ENCODE peak calls at places on chromosome 19, in eight cellular contexts. One of them, this sample, is unnamed.

GRCh38 chr19:35717665-35718344 is at the start of gene KMT2B:
- DNase-seq in uterus: peak; percentile 95
- DNase-seq in AG04450: no peak
- DNase-seq in neural progenitor cell: peak; percentile 99
- DNase-seq in HL-60: no peak
- DNase-seq in CD8-positive, alpha-beta T cell: no peak
- DNase-seq in fibroblast of lung: no peak
- DNase-seq in heart right ventricle: no peak
- DNase-seq in this sample: no peak

GRCh38 chr19:11722414-11722813 is 16.3 kb downstream of the ZNF823 start:
- DNase-seq in uterus: no peak
- DNase-seq in AG04450: no peak
- DNase-seq in neural progenitor cell: no peak
- DNase-seq in HL-60: no peak
- DNase-seq in CD8-positive, alpha-beta T cell: no peak
- DNase-seq in fibroblast of lung: no peak
- DNase-seq in heart right ventricle: no peak
- DNase-seq in this sample: no peak

GRCh38 chr19:50994129-50994528 is 7.3 kb downstream of the KLK8 start:
- DNase-seq in uterus: no peak
- DNase-seq in AG04450: no peak
- DNase-seq in neural progenitor cell: no peak
- DNase-seq in HL-60: no peak
- DNase-seq in CD8-positive, alpha-beta T cell: no peak
- DNase-seq in fibroblast of lung: no peak
- DNase-seq in heart right ventricle: no peak
- DNase-seq in this sample: no peak

GRCh38 chr19:8486661-8487136 is 15.7 kb downstream of the PRAM1 start:
- DNase-seq in uterus: no peak
- DNase-seq in AG04450: no peak
- DNase-seq in neural progenitor cell: peak; percentile 53
- DNase-seq in HL-60: no peak
- DNase-seq in CD8-positive, alpha-beta T cell: no peak
- DNase-seq in fibroblast of lung: no peak
- DNase-seq in heart right ventricle: no peak
- DNase-seq in this sample: peak; percentile 16

GRCh38 chr19:36564391-36564790 is 8.7 kb downstream of the ZNF529 start:
- DNase-seq in uterus: no peak
- DNase-seq in AG04450: no peak
- DNase-seq in neural progenitor cell: no peak
- DNase-seq in HL-60: no peak
- DNase-seq in CD8-positive, alpha-beta T cell: no peak
- DNase-seq in fibroblast of lung: no peak
- DNase-seq in heart right ventricle: no peak
- DNase-seq in this sample: no peak

GRCh38 chr19:11168568-11168967 is 13.0 kb upstream of the SPC24 start:
- DNase-seq in uterus: no peak
- DNase-seq in AG04450: peak; percentile 69
- DNase-seq in neural progenitor cell: no peak
- DNase-seq in HL-60: no peak
- DNase-seq in CD8-positive, alpha-beta T cell: no peak
- DNase-seq in fibroblast of lung: peak; percentile 93
- DNase-seq in heart right ventricle: no peak
- DNase-seq in this sample: no peak

GRCh38 chr19:5680083-5680436 is 256 bp downstream of the MICOS13 start:
- DNase-seq in uterus: no peak
- DNase-seq in AG04450: no peak
- DNase-seq in neural progenitor cell: peak; percentile 48
- DNase-seq in HL-60: no peak
- DNase-seq in CD8-positive, alpha-beta T cell: no peak
- DNase-seq in fibroblast of lung: no peak
- DNase-seq in heart right ventricle: no peak
- DNase-seq in this sample: no peak

GRCh38 chr19:15195381-15195964 is 5.3 kb downstream of the NOTCH3 start:
- DNase-seq in uterus: peak; percentile 55
- DNase-seq in AG04450: no peak
- DNase-seq in neural progenitor cell: peak; percentile 93
- DNase-seq in HL-60: no peak
- DNase-seq in CD8-positive, alpha-beta T cell: no peak
- DNase-seq in fibroblast of lung: peak; percentile 53
- DNase-seq in heart right ventricle: peak; percentile 55
- DNase-seq in this sample: peak; percentile 86

GRCh38 chr19:35557539-35558399 is 5.7 kb downstream of the ATP4A start:
- DNase-seq in uterus: peak; percentile 44
- DNase-seq in AG04450: no peak
- DNase-seq in neural progenitor cell: peak; percentile 95
- DNase-seq in HL-60: no peak
- DNase-seq in CD8-positive, alpha-beta T cell: peak; percentile 21
- DNase-seq in fibroblast of lung: peak; percentile 48
- DNase-seq in heart right ventricle: peak; percentile 35
- DNase-seq in this sample: peak; percentile 72

GRCh38 chr19:12647490-12648071 is 19.0 kb downstream of the MAN2B1 start:
- DNase-seq in uterus: peak; percentile 68
- DNase-seq in AG04450: no peak
- DNase-seq in neural progenitor cell: peak; percentile 60
- DNase-seq in HL-60: no peak
- DNase-seq in CD8-positive, alpha-beta T cell: no peak
- DNase-seq in fibroblast of lung: peak; percentile 19
- DNase-seq in heart right ventricle: no peak
- DNase-seq in this sample: peak; percentile 92

GRCh38 chr19:48010932-48011758 is 16.7 kb downstream of the ELSPBP1 start:
- DNase-seq in uterus: no peak
- DNase-seq in AG04450: no peak
- DNase-seq in neural progenitor cell: no peak
- DNase-seq in HL-60: no peak
- DNase-seq in CD8-positive, alpha-beta T cell: no peak
- DNase-seq in fibroblast of lung: no peak
- DNase-seq in heart right ventricle: no peak
- DNase-seq in this sample: no peak

GRCh38 chr19:48004236-48004635 is 9.8 kb downstream of the ELSPBP1 start:
- DNase-seq in uterus: no peak
- DNase-seq in AG04450: no peak
- DNase-seq in neural progenitor cell: no peak
- DNase-seq in HL-60: no peak
- DNase-seq in CD8-positive, alpha-beta T cell: no peak
- DNase-seq in fibroblast of lung: no peak
- DNase-seq in heart right ventricle: no peak
- DNase-seq in this sample: no peak

GRCh38 chr19:48000846-48001245 is 6.4 kb downstream of the ELSPBP1 start:
- DNase-seq in uterus: no peak
- DNase-seq in AG04450: no peak
- DNase-seq in neural progenitor cell: no peak
- DNase-seq in HL-60: no peak
- DNase-seq in CD8-positive, alpha-beta T cell: no peak
- DNase-seq in fibroblast of lung: no peak
- DNase-seq in heart right ventricle: no peak
- DNase-seq in this sample: no peak

GRCh38 chr19:48006762-48007161 is 12.3 kb downstream of the ELSPBP1 start:
- DNase-seq in uterus: no peak
- DNase-seq in AG04450: no peak
- DNase-seq in neural progenitor cell: no peak
- DNase-seq in HL-60: no peak
- DNase-seq in CD8-positive, alpha-beta T cell: no peak
- DNase-seq in fibroblast of lung: no peak
- DNase-seq in heart right ventricle: no peak
- DNase-seq in this sample: no peak
- TF ChIP-seq CTCF in uterus: no peak
- TF ChIP-seq CTCF in AG04450: no peak
- TF ChIP-seq CTCF in neural progenitor cell: peak; percentile 25
- TF ChIP-seq CTCF in HL-60: no peak
- TF ChIP-seq CTCF in CD8-positive, alpha-beta T cell: no peak
- TF ChIP-seq CTCF in fibroblast of lung: no peak
- TF ChIP-seq CTCF in heart right ventricle: no peak
- TF ChIP-seq CTCF in this sample: no peak

GRCh38 chr19:48368942-48369341 is 4.8 kb downstream of the SYNGR4 start:
- DNase-seq in uterus: no peak
- DNase-seq in AG04450: no peak
- DNase-seq in neural progenitor cell: no peak
- DNase-seq in HL-60: no peak
- DNase-seq in CD8-positive, alpha-beta T cell: no peak
- DNase-seq in fibroblast of lung: no peak
- DNase-seq in heart right ventricle: no peak
- DNase-seq in this sample: no peak
- H3K27ac ChIP-seq in uterus: no peak overlapping the region
- H3K27ac ChIP-seq in AG04450: no peak overlapping the region
- H3K27ac ChIP-seq in neural progenitor cell: no peak overlapping the region
- H3K27ac ChIP-seq in HL-60: no peak overlapping the region
- H3K27ac ChIP-seq in CD8-positive, alpha-beta T cell: no peak overlapping the region
- H3K27ac ChIP-seq in fibroblast of lung: no peak overlapping the region
- H3K27ac ChIP-seq in heart right ventricle: no peak overlapping the region
- H3K27ac ChIP-seq in this sample: no peak overlapping the region

DNA sequence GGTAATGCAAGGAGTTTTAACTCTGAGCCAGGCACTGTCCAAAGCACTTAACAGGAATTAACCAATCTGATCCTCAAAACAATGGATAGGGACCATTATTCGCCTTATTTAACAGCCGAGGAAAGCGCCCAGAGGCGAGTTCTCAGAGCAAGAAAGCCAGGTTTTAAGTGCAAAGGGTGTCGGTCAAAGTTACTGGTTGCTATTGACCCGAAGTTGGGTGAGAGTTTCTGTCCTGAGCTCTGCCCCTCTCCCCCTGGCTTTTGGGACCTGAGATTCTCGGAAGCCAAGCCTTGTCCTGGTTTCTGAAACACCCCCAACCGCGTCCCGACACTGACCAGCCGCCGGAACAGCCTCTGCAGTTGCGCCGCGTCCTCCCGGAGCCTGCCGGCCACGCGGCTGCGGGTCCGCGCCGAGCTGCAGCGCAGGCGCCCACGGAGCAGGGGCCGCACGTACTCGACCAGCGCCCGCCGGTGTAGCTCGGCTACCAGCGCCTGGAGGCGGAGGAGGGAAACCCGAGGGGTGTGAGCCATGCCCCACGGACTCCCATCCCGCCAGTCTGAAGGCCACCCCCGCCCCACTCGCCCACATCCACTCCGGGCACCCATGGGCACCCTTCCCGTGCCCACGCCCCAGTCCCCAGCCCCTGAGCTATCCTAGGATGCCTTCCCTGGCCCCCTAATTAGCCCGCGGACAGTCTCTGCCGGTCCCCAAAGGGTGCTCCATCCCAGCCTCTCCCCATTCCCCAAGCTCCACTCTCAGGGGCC is 27.8 kb downstream of the EXOC3L2 start:
- DNase-seq in uterus: no peak
- DNase-seq in AG04450: no peak
- DNase-seq in neural progenitor cell: peak; percentile 51
- DNase-seq in HL-60: no peak
- DNase-seq in CD8-positive, alpha-beta T cell: no peak
- DNase-seq in fibroblast of lung: no peak
- DNase-seq in heart right ventricle: no peak
- DNase-seq in this sample: no peak
- H3K4me3 ChIP-seq in uterus: no peak overlapping the region
- H3K4me3 ChIP-seq in AG04450: peak overlapping the region; percentile 27
- H3K4me3 ChIP-seq in neural progenitor cell: peak overlapping the region; percentile 22
- H3K4me3 ChIP-seq in HL-60: no peak overlapping the region
- H3K4me3 ChIP-seq in CD8-positive, alpha-beta T cell: no peak overlapping the region
- H3K4me3 ChIP-seq in fibroblast of lung: no peak overlapping the region
- H3K4me3 ChIP-seq in heart right ventricle: no peak overlapping the region
- H3K4me3 ChIP-seq in this sample: no peak overlapping the region

DNA sequence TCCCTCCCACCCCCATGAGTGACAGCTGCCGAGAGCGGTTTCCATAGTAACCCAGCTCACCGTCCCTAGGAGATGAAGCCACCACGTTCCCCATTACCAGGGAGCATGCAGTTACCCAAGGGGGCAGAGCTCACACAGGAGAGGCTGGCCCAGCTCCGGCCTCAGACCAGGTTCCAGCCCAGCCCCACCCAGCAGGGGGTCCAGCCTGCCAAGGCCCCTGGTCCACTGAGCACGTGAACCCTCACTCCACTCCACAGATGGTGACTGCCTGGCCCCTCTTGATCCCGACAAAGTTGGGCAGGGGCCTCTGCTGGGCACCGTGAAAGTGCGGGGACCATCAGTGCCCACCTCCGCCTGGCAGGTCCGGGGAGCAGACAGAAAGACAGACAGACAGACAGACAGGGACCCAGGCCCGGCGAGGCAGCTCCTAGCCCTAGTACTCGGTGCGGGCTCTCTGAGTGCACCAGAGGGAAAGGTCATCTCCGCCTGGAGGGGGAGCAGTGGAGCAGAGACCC is 50.7 kb downstream of the CELF5 start:
- DNase-seq in uterus: no peak
- DNase-seq in AG04450: no peak
- DNase-seq in neural progenitor cell: peak; percentile 87
- DNase-seq in HL-60: no peak
- DNase-seq in CD8-positive, alpha-beta T cell: no peak
- DNase-seq in fibroblast of lung: no peak
- DNase-seq in heart right ventricle: no peak
- DNase-seq in this sample: no peak
- TF ChIP-seq CTCF in uterus: no peak
- TF ChIP-seq CTCF in AG04450: peak; percentile 46
- TF ChIP-seq CTCF in neural progenitor cell: no peak
- TF ChIP-seq CTCF in HL-60: no peak
- TF ChIP-seq CTCF in CD8-positive, alpha-beta T cell: peak; percentile 58
- TF ChIP-seq CTCF in fibroblast of lung: no peak
- TF ChIP-seq CTCF in heart right ventricle: no peak
- TF ChIP-seq CTCF in this sample: no peak

GRCh38 chr19:53961523-53962345 is 1.0 kb upstream of the CACNG8 start:
- DNase-seq in uterus: no peak
- DNase-seq in AG04450: no peak
- DNase-seq in neural progenitor cell: peak; percentile 28
- DNase-seq in HL-60: no peak
- DNase-seq in CD8-positive, alpha-beta T cell: no peak
- DNase-seq in fibroblast of lung: no peak
- DNase-seq in heart right ventricle: no peak
- DNase-seq in this sample: no peak
- H3K27ac ChIP-seq in uterus: no peak overlapping the region
- H3K27ac ChIP-seq in AG04450: no peak overlapping the region
- H3K27ac ChIP-seq in neural progenitor cell: no peak overlapping the region
- H3K27ac ChIP-seq in HL-60: no peak overlapping the region
- H3K27ac ChIP-seq in CD8-positive, alpha-beta T cell: no peak overlapping the region
- H3K27ac ChIP-seq in fibroblast of lung: no peak overlapping the region
- H3K27ac ChIP-seq in heart right ventricle: no peak overlapping the region
- H3K27ac ChIP-seq in this sample: no peak overlapping the region

DNA sequence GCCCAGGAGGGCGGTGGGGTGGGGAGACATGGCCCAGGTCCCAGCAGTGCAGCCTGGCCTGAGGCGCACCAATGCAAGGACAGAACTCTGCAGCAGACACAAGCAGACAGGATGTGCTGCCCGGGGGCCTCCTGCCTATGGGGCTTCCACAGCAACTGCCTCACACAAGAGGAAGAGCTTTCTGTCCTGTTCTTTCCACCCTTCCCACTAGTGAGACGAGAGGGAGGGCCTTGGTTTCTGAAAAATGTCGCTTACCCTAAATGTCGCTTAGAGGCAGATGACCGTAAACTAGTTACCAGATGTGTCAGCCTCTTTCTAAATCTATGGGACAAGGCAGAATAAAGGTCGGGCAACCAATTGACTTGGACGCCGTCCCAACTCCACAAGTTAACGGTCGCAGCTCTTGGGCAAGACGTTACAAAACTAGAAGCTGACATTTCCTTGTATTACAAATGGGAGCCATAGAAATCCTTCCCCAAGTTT is at the start of gene LAIR1:
- DNase-seq in uterus: no peak
- DNase-seq in AG04450: no peak
- DNase-seq in neural progenitor cell: no peak
- DNase-seq in HL-60: peak; percentile 97
- DNase-seq in CD8-positive, alpha-beta T cell: peak; percentile 46
- DNase-seq in fibroblast of lung: no peak
- DNase-seq in heart right ventricle: no peak
- DNase-seq in this sample: no peak
- H3K4me3 ChIP-seq in uterus: no peak within 1 kb of the TSS
- H3K4me3 ChIP-seq in AG04450: no peak within 1 kb of the TSS
- H3K4me3 ChIP-seq in neural progenitor cell: no peak within 1 kb of the TSS
- H3K4me3 ChIP-seq in HL-60: peak within 1 kb of the TSS; percentile 57
- H3K4me3 ChIP-seq in CD8-positive, alpha-beta T cell: peak within 1 kb of the TSS; percentile 83
- H3K4me3 ChIP-seq in fibroblast of lung: no peak within 1 kb of the TSS
- H3K4me3 ChIP-seq in heart right ventricle: peak within 1 kb of the TSS; percentile 33
- H3K4me3 ChIP-seq in this sample: peak within 1 kb of the TSS; percentile 26

This sample was measured in pancreas.